ENCODE peak calls at places on chromosomes 2 and 18, in five cellular contexts. One of them, this sample, is unnamed.

GRCh38 chr18:272650-273049 is 4.8 kb upstream of the THOC1 start:
- DNase-seq in neuronal stem cell: no peak
- DNase-seq in amniotic epithelial cell: no peak
- DNase-seq in AG10803: no peak
- DNase-seq in activated naive CD8-positive, alpha-beta T cell treated with anti-CD3 and anti-CD28 coated beads, Interleukin-2, amount 50 U/mL, for 24 hours: no peak
- DNase-seq in this sample: no peak

GRCh38 chr2:10493636-10494281 is 45.6 kb upstream of the ODC1 start:
- DNase-seq in neuronal stem cell: no peak
- DNase-seq in amniotic epithelial cell: peak
- DNase-seq in AG10803: peak
- DNase-seq in activated naive CD8-positive, alpha-beta T cell treated with anti-CD3 and anti-CD28 coated beads, Interleukin-2, amount 50 U/mL, for 24 hours: peak
- DNase-seq in this sample: no peak

GRCh38 chr2:47631306-47631705 is 151.6 kb upstream of the MSH6 start:
- DNase-seq in neuronal stem cell: no peak
- DNase-seq in amniotic epithelial cell: no peak
- DNase-seq in AG10803: no peak
- DNase-seq in activated naive CD8-positive, alpha-beta T cell treated with anti-CD3 and anti-CD28 coated beads, Interleukin-2, amount 50 U/mL, for 24 hours: no peak
- DNase-seq in this sample: no peak

GRCh38 chr2:212328129-212328528 is 210.5 kb downstream of the ERBB4 start:
- DNase-seq in neuronal stem cell: no peak
- DNase-seq in amniotic epithelial cell: peak
- DNase-seq in AG10803: no peak
- DNase-seq in activated naive CD8-positive, alpha-beta T cell treated with anti-CD3 and anti-CD28 coated beads, Interleukin-2, amount 50 U/mL, for 24 hours: no peak
- DNase-seq in this sample: no peak

GRCh38 chr18:10032331-10032979 is 118.6 kb downstream of the VAPA start:
- DNase-seq in neuronal stem cell: peak
- DNase-seq in amniotic epithelial cell: no peak
- DNase-seq in AG10803: no peak
- DNase-seq in activated naive CD8-positive, alpha-beta T cell treated with anti-CD3 and anti-CD28 coated beads, Interleukin-2, amount 50 U/mL, for 24 hours: peak
- DNase-seq in this sample: peak

GRCh38 chr2:216344206-216344957 is 27.9 kb downstream of the MARCHF4 start:
- DNase-seq in neuronal stem cell: no peak
- DNase-seq in amniotic epithelial cell: no peak
- DNase-seq in AG10803: peak
- DNase-seq in activated naive CD8-positive, alpha-beta T cell treated with anti-CD3 and anti-CD28 coated beads, Interleukin-2, amount 50 U/mL, for 24 hours: no peak
- DNase-seq in this sample: no peak

GRCh38 chr2:15734871-15735737 is 143.4 kb downstream of the DDX1 start:
- DNase-seq in neuronal stem cell: no peak
- DNase-seq in amniotic epithelial cell: no peak
- DNase-seq in AG10803: no peak
- DNase-seq in activated naive CD8-positive, alpha-beta T cell treated with anti-CD3 and anti-CD28 coated beads, Interleukin-2, amount 50 U/mL, for 24 hours: no peak
- DNase-seq in this sample: no peak

GRCh38 chr2:71951718-71952404 is 195.8 kb downstream of the CYP26B1 start:
- DNase-seq in neuronal stem cell: no peak
- DNase-seq in amniotic epithelial cell: no peak
- DNase-seq in AG10803: no peak
- DNase-seq in activated naive CD8-positive, alpha-beta T cell treated with anti-CD3 and anti-CD28 coated beads, Interleukin-2, amount 50 U/mL, for 24 hours: no peak
- DNase-seq in this sample: no peak

GRCh38 chr2:155205201-155205600 is 506.7 kb downstream of the KCNJ3 start:
- DNase-seq in neuronal stem cell: no peak
- DNase-seq in amniotic epithelial cell: no peak
- DNase-seq in AG10803: no peak
- DNase-seq in activated naive CD8-positive, alpha-beta T cell treated with anti-CD3 and anti-CD28 coated beads, Interleukin-2, amount 50 U/mL, for 24 hours: no peak
- DNase-seq in this sample: no peak

GRCh38 chr2:241071677-241072111 is 30.4 kb downstream of the MTERF4 start:
- DNase-seq in neuronal stem cell: no peak
- DNase-seq in amniotic epithelial cell: no peak
- DNase-seq in AG10803: no peak
- DNase-seq in activated naive CD8-positive, alpha-beta T cell treated with anti-CD3 and anti-CD28 coated beads, Interleukin-2, amount 50 U/mL, for 24 hours: no peak
- DNase-seq in this sample: no peak

GRCh38 chr2:61887684-61888303 is 662 bp downstream of the CCT4 start:
- DNase-seq in neuronal stem cell: peak
- DNase-seq in amniotic epithelial cell: peak
- DNase-seq in AG10803: peak
- DNase-seq in activated naive CD8-positive, alpha-beta T cell treated with anti-CD3 and anti-CD28 coated beads, Interleukin-2, amount 50 U/mL, for 24 hours: peak
- DNase-seq in this sample: no peak